ENCODE peak calls at places on chromosomes 13 and 19, in four cellular contexts. G is GM12878, B is A549, I is K562. M is an unnamed sample.

GRCh38 chr13:114067886-114068722 is 64.3 kb downstream of the RASA3 start:
- DNase-seq in B (no peak), G (no peak), I (no peak), M (no peak)

GRCh38 chr13:31207630-31208549 is 8.1 kb downstream of the B3GLCT start:
- DNase-seq in I (no peak), B (no peak), G (no peak), M (peak; percentile 73)

GRCh38 chr13:42401376-42401775 is 129.4 kb downstream of the AKAP11 start:
- DNase-seq in G (no peak), I (no peak), B (no peak), M (no peak)

GRCh38 chr13:22176968-22177545 is 506.2 kb downstream of the FGF9 start:
- DNase-seq in G (no peak), I (no peak), B (no peak), M (peak; percentile 43)

GRCh38 chr19:58476498-58477015 is 405 bp downstream of the ZNF446 start:
- DNase-seq in I (peak; percentile 64), G (no peak), B (peak; percentile 28), M (no peak)

GRCh38 chr13:30235206-30235605 is 72.1 kb downstream of the KATNAL1 start:
- DNase-seq in G (no peak), I (no peak), B (no peak), M (no peak)

GRCh38 chr13:108036411-108036810 is 178.9 kb downstream of the LIG4 start:
- DNase-seq in G (no peak), I (no peak), B (no peak), M (no peak)

GRCh38 chr19:19816679-19817078 is 4.9 kb downstream of the ZNF506 start:
- DNase-seq in I (no peak), G (no peak), B (no peak), M (no peak)

GRCh38 chr19:46766569-46767317 is 20.5 kb upstream of the STRN4 start:
- DNase-seq in G (no peak), B (peak; percentile 75), I (peak; percentile 81), M (no peak)

GRCh38 chr13:39052944-39053343 is 14.7 kb downstream of the NHLRC3 start:
- DNase-seq in B (no peak), I (no peak), G (no peak), M (no peak)

GRCh38 chr19:15248648-15249559 is 16.7 kb upstream of the EPHX3 start:
- DNase-seq in G (no peak), I (no peak), B (peak; percentile 65), M (peak; percentile 91)

GRCh38 chr13:39185326-39185725 is 147.1 kb downstream of the NHLRC3 start:
- DNase-seq in G (no peak), I (no peak), B (no peak), M (no peak)

GRCh38 chr13:110985570-110985969 is 70.7 kb upstream of the ANKRD10 start:
- DNase-seq in G (no peak), B (no peak), I (no peak), M (peak; percentile 34)

GRCh38 chr13:66794340-66795031 is 435.6 kb downstream of the PCDH9 start:
- DNase-seq in B (no peak), I (peak; percentile 15), G (no peak), M (no peak)

GRCh38 chr13:20848944-20849343 is 53.6 kb downstream of the XPO4 start:
- DNase-seq in G (no peak), I (no peak), B (no peak), M (peak; percentile 31)

GRCh38 chr13:19634129-19634740 is 776 bp downstream of the MPHOSPH8 start:
- DNase-seq in G (no peak), B (peak; percentile 7), I (peak; percentile 47), M (peak; percentile 57)

GRCh38 chr19:44686896-44687295 is 12.1 kb upstream of the CEACAM16 start:
- DNase-seq in G (no peak), I (no peak), B (no peak), M (no peak)

GRCh38 chr13:40026741-40027140 is 371.3 kb downstream of the COG6 start:
- DNase-seq in I (no peak), G (peak; percentile 62), B (no peak), M (no peak)

GRCh38 chr19:40217027-40217810 is 965 bp downstream of the TTC9B start:
- DNase-seq in G (no peak), B (peak; percentile 75), I (peak; percentile 80), M (no peak)

GRCh38 chr19:10085641-10086031 is 481 bp upstream of the SHFL start:
- DNase-seq in G (no peak), B (no peak), I (peak; percentile 26), M (no peak)

GRCh38 chr13:93771782-93772181 is 545.2 kb downstream of the GPC6 start:
- DNase-seq in B (no peak), G (no peak), I (no peak), M (peak; percentile 31)

GRCh38 chr19:755063-755462 is 4.2 kb downstream of the MISP start:
- DNase-seq in G (no peak), B (no peak), I (no peak), M (no peak)

GRCh38 chr13:28533049-28533436 is 38.1 kb upstream of the FLT1 start:
- DNase-seq in I (no peak), G (no peak), B (no peak), M (no peak)

GRCh38 chr13:37595162-37595561 is 3.4 kb downstream of the POSTN start:
- DNase-seq in G (no peak), B (no peak), I (no peak), M (peak; percentile 47)

GRCh38 chr13:76597868-76598267 is 288.3 kb downstream of the KCTD12 start:
- DNase-seq in G (no peak), I (no peak), B (no peak), M (no peak)

GRCh38 chr13:39226359-39226758 is 188.1 kb downstream of the NHLRC3 start:
- DNase-seq in G (no peak), I (no peak), B (no peak), M (no peak)

GRCh38 chr13:48976677-48977625 is 1.2 kb downstream of the FNDC3A start:
- DNase-seq in I (peak; percentile 19), B (peak; percentile 3), G (no peak), M (no peak)

DNA sequence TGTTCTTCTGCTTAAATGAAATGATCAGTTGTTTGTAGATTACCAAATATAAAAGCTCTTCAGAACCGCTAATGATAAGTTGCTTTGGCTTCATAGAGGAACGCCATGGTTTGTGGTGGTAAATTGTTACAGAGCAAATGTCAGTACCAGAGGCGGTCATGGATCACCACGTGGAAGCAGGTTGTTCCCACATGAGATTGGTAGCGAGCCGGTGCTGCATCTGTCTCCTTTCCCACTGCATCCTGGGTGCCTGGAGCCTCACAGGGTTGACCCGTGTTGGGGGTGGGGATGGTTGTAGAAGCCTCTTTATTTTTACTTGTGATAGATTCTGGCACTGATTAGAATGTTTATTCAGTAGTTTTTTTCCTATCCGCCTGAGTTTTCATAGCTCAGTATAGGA is 14.7 kb downstream of the GARRE1 start:
- DNase-seq in I (no peak), G (no peak), B (no peak), M (no peak)
- TF ChIP-seq ELK1 in I (no peak), G (no peak), B (no peak), M (no peak)

GRCh38 chr19:31515931-31516330 is 166.7 kb upstream of the TSHZ3 start:
- DNase-seq in G (no peak), B (no peak), I (no peak), M (no peak)
- TF ChIP-seq ELK1 in G (no peak), B (no peak), I (no peak), M (no peak)

GRCh38 chr19:49551531-49551930 is 23.7 kb downstream of the RCN3 start:
- DNase-seq in B (no peak), G (no peak), I (no peak), M (no peak)

GRCh38 chr19:49544154-49544553 is 16.4 kb downstream of the RCN3 start:
- DNase-seq in I (no peak), B (no peak), G (no peak), M (no peak)

GRCh38 chr19:49549045-49549444 is 21.2 kb downstream of the RCN3 start:
- DNase-seq in G (no peak), B (no peak), I (no peak), M (no peak)

GRCh38 chr19:49543032-49543431 is 15.2 kb downstream of the RCN3 start:
- DNase-seq in I (no peak), G (no peak), B (no peak), M (no peak)

GRCh38 chr19:49546825-49547565 is 19.2 kb downstream of the RCN3 start:
- DNase-seq in I (peak; percentile 89), B (peak; percentile 94), G (peak; percentile 42), M (peak; percentile 89)
- TF ChIP-seq ELK1 in I (no peak), B (no peak), G (no peak), M (no peak)

DNA sequence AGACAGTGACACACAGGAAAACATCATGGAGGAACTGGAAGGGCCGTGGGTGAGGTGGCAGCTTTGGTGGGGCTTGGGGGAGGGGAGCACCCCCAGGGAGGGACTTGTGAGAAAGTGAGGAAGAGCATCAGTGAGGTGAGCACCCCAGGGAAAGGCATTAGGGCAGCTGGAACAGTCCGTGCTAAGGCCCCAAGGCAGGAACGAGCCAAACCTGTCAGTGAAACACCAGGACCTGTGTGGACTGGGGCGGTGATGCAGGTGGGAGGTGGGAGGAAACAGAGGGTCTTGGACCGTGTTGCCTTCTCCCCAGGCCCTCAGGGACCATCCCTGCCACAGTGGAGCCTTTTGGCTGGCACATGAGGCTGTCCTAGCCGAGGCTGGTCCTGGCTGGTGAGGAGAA is 17.3 kb upstream of the SLC7A10 start:
- DNase-seq in I (no peak), G (no peak), B (no peak), M (no peak)
- TF ChIP-seq ELK1 in I (no peak), G (no peak), B (no peak), M (no peak)